ENCODE peak calls at places on chromosomes 7 and 10, in five cellular contexts. One of them, this sample, is unnamed.
A peak's percentile ranks its signal among the peaks of the same experiment; 100 is the strongest.

GRCh38 chr10:26468291-26468690 is 30.1 kb downstream of the APBB1IP start:
- DNase-seq in GM12891: no peak
- DNase-seq in GM12878: no peak
- DNase-seq in K562: no peak
- DNase-seq in H1: no peak
- DNase-seq in this sample: no peak

GRCh38 chr10:49128854-49129253 is 5.0 kb downstream of the FAM170B start:
- DNase-seq in GM12891: no peak
- DNase-seq in GM12878: no peak
- DNase-seq in K562: no peak
- DNase-seq in H1: no peak
- DNase-seq in this sample: no peak

GRCh38 chr7:7519528-7519927 is 16.1 kb downstream of the COL28A1 start:
- DNase-seq in H1: no peak
- DNase-seq in K562: no peak
- DNase-seq in GM12878: no peak
- DNase-seq in GM12891: no peak
- DNase-seq in this sample: no peak

GRCh38 chr7:140656548-140657515 is 15.9 kb upstream of the ADCK2 start:
- DNase-seq in K562: no peak
- DNase-seq in GM12878: no peak
- DNase-seq in GM12891: no peak
- DNase-seq in H1: no peak
- DNase-seq in this sample: peak; percentile 45

GRCh38 chr7:70354409-70355169 is 756.3 kb downstream of the AUTS2 start:
- DNase-seq in GM12891: no peak
- DNase-seq in GM12878: no peak
- DNase-seq in K562: no peak
- DNase-seq in H1: no peak
- DNase-seq in this sample: no peak

GRCh38 chr7:108282427-108282996 is 152.4 kb upstream of the LAMB4 start:
- DNase-seq in GM12878: no peak
- DNase-seq in GM12891: no peak
- DNase-seq in H1: no peak
- DNase-seq in K562: no peak
- DNase-seq in this sample: no peak

GRCh38 chr7:25584557-25584956 is 356.3 kb upstream of the NPVF start:
- DNase-seq in GM12891: no peak
- DNase-seq in K562: no peak
- DNase-seq in GM12878: no peak
- DNase-seq in H1: no peak
- DNase-seq in this sample: no peak

GRCh38 chr10:373015-373414 is 237.8 kb downstream of the ZMYND11 start:
- DNase-seq in GM12891: no peak
- DNase-seq in H1: no peak
- DNase-seq in GM12878: no peak
- DNase-seq in K562: no peak
- DNase-seq in this sample: no peak

GRCh38 chr10:19097151-19097550 is 48.5 kb downstream of the MALRD1 start:
- DNase-seq in K562: no peak
- DNase-seq in GM12878: no peak
- DNase-seq in GM12891: no peak
- DNase-seq in H1: no peak
- DNase-seq in this sample: no peak

GRCh38 chr7:22137466-22137865 is 191.8 kb upstream of the CDCA7L start:
- DNase-seq in K562: no peak
- DNase-seq in GM12878: no peak
- DNase-seq in H1: no peak
- DNase-seq in GM12891: no peak
- DNase-seq in this sample: no peak

GRCh38 chr7:79785556-79785955 is 332.1 kb upstream of the MAGI2 start:
- DNase-seq in GM12891: no peak
- DNase-seq in GM12878: no peak
- DNase-seq in K562: no peak
- DNase-seq in H1: no peak
- DNase-seq in this sample: no peak

GRCh38 chr10:34666008-34666700 is 148.9 kb downstream of the PARD3 start:
- DNase-seq in GM12891: no peak
- DNase-seq in GM12878: peak; percentile 53
- DNase-seq in H1: no peak
- DNase-seq in K562: peak; percentile 78
- DNase-seq in this sample: no peak

GRCh38 chr7:31047282-31047681 is 4.8 kb upstream of the ADCYAP1R1 start:
- DNase-seq in GM12878: no peak
- DNase-seq in GM12891: no peak
- DNase-seq in H1: no peak
- DNase-seq in K562: no peak
- DNase-seq in this sample: no peak

GRCh38 chr10:120085386-120085785 is 192.9 kb downstream of the SEC23IP start:
- DNase-seq in GM12891: no peak
- DNase-seq in K562: no peak
- DNase-seq in GM12878: no peak
- DNase-seq in H1: no peak
- DNase-seq in this sample: no peak

GRCh38 chr7:117667456-117667855 is 187.6 kb downstream of the CFTR start:
- DNase-seq in K562: no peak
- DNase-seq in GM12891: no peak
- DNase-seq in H1: no peak
- DNase-seq in GM12878: no peak
- DNase-seq in this sample: no peak

GRCh38 chr7:2471396-2471795 is 4.8 kb downstream of the GRIFIN start:
- DNase-seq in K562: no peak
- DNase-seq in H1: no peak
- DNase-seq in GM12891: no peak
- DNase-seq in GM12878: no peak
- DNase-seq in this sample: no peak

GRCh38 chr10:96025566-96025965 is 17.8 kb upstream of the CCNJ start:
- DNase-seq in GM12878: no peak
- DNase-seq in GM12891: no peak
- DNase-seq in H1: no peak
- DNase-seq in K562: peak; percentile 59
- DNase-seq in this sample: no peak

GRCh38 chr10:86652361-86653202 is 1.8 kb upstream of the OPN4 start:
- DNase-seq in K562: no peak
- DNase-seq in GM12891: peak; percentile 12
- DNase-seq in GM12878: no peak
- DNase-seq in H1: no peak
- DNase-seq in this sample: peak; percentile 10

GRCh38 chr7:41774966-41775365 is 72.1 kb upstream of the INHBA start:
- DNase-seq in GM12878: no peak
- DNase-seq in GM12891: no peak
- DNase-seq in H1: no peak
- DNase-seq in K562: no peak
- DNase-seq in this sample: no peak

GRCh38 chr10:31620236-31621151 is 301.5 kb downstream of the ZEB1 start:
- DNase-seq in H1: peak; percentile 36
- DNase-seq in GM12878: no peak
- DNase-seq in GM12891: no peak
- DNase-seq in K562: peak; percentile 14
- DNase-seq in this sample: no peak

GRCh38 chr7:4707134-4707651 is 25.1 kb downstream of the FOXK1 start:
- DNase-seq in H1: peak; percentile 41
- DNase-seq in K562: no peak
- DNase-seq in GM12891: no peak
- DNase-seq in GM12878: no peak
- DNase-seq in this sample: no peak

GRCh38 chr7:4406288-4407058 is 275.6 kb upstream of the FOXK1 start:
- DNase-seq in H1: no peak
- DNase-seq in GM12878: no peak
- DNase-seq in GM12891: no peak
- DNase-seq in K562: no peak
- DNase-seq in this sample: no peak

GRCh38 chr10:108783897-108784296 is 1139.4 kb downstream of the XPNPEP1 start:
- DNase-seq in K562: peak; percentile 44
- DNase-seq in H1: peak; percentile 5
- DNase-seq in GM12878: peak; percentile 31
- DNase-seq in GM12891: peak; percentile 1
- DNase-seq in this sample: peak; percentile 0

GRCh38 chr7:129790136-129790535 is 162.6 kb downstream of the UBE2H start:
- DNase-seq in GM12878: no peak
- DNase-seq in GM12891: no peak
- DNase-seq in H1: no peak
- DNase-seq in K562: no peak
- DNase-seq in this sample: no peak

DNA sequence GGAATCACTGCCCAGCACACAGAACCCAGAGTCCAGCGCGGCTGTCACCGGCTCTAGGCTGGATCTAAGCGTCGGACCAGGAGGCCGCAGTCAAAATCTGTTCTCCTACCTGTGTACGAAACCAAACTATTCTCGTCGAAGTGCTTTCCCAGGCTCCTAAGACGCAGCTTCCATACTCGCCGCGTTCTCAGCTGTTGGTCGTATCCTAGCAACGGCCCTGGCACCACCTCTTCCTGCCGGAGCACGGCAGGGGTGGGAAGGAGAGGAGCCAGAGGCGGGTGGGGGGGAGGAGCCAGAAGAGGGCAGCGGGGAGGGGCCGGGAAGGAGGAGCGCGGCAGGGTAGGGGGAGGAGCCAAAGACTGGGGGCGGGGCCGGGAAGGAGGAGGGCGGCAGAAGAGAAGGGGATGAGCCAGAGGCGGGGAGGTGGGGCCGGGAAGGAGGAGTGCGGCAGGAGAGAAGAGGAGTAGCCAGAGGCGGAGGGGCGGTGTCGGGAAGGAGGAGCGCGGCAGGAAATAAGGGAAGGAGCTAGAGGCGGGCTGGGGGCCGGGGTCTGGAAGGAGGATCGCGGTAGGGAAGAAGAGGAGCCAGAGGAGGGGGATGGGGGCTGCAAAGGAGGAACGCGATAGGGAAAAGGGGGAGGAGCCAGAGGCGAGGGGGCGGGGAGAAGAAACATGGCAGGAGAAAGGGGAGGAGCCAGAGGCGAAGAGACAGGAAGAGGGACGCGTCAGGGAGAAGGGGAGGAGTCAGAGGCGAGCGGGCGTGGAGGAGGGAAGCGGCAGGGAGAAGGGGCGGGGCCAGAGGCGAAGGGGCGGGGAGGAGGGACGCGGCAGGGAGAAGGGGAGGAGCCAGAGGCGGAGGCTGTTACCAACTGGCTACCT is at the start of gene IQUB:
- DNase-seq in GM12891: peak; percentile 68
- DNase-seq in K562: peak; percentile 99
- DNase-seq in H1: peak; percentile 91
- DNase-seq in GM12878: peak; percentile 82
- DNase-seq in this sample: peak; percentile 66
- TF ChIP-seq POLR2A in GM12891: no peak
- TF ChIP-seq POLR2A in K562: peak; percentile 93
- TF ChIP-seq POLR2A in H1: peak; percentile 57
- TF ChIP-seq POLR2A in GM12878: peak; percentile 49
- TF ChIP-seq POLR2A in this sample: peak; percentile 39

GRCh38 chr7:37109853-37110252 is 338.8 kb downstream of the ELMO1 start:
- DNase-seq in H1: no peak
- DNase-seq in GM12878: no peak
- DNase-seq in GM12891: no peak
- DNase-seq in K562: no peak
- DNase-seq in this sample: no peak

GRCh38 chr7:37112210-37112609 is 336.5 kb downstream of the ELMO1 start:
- DNase-seq in K562: no peak
- DNase-seq in GM12891: no peak
- DNase-seq in H1: no peak
- DNase-seq in GM12878: no peak
- DNase-seq in this sample: no peak

GRCh38 chr7:37109016-37109415 is 339.6 kb downstream of the ELMO1 start:
- DNase-seq in H1: no peak
- DNase-seq in GM12878: no peak
- DNase-seq in K562: no peak
- DNase-seq in GM12891: no peak
- DNase-seq in this sample: no peak

GRCh38 chr7:37111459-37111858 is 337.2 kb downstream of the ELMO1 start:
- DNase-seq in GM12891: no peak
- DNase-seq in H1: no peak
- DNase-seq in K562: no peak
- DNase-seq in GM12878: no peak
- DNase-seq in this sample: no peak

DNA sequence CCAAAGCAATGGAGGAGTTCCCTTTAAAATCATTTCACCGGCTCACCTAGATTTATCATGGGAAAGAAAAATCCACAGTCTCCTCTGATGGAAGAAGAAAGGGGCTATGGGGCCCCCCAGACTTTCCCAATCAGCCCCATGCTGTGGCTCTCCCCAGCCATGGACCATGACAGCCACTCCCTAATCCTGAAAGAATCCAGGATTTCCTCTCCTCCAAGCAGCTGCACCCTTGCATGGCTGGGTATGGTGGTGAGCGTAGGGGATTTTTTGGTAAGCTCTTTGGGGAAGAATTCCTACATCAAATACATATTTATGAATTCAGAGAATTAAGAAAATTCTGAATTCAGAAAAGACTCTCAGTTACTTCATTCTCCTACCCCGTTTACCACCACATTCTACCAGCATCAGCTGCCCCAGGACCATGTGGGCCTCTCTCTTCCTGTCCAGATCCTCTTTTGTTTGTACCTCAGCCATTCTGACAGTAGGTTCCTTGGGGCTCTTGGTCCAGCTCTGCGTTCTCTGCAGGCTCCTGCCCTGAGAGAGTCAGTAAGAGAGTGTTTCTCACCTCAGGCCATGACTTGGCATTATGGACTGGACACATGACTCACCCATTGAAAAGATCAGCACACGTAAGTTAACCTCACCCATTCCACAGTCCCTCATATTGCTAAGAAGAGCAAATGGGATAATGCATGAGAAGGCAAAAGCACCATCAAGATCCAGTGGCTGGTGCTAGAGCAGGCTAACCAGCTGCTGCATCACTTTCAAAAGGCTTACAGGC is 337.8 kb downstream of the ELMO1 start:
- DNase-seq in GM12891: no peak
- DNase-seq in K562: peak; percentile 5
- DNase-seq in GM12878: no peak
- DNase-seq in H1: no peak
- DNase-seq in this sample: no peak
- TF ChIP-seq TAF1 in GM12891: no peak
- TF ChIP-seq TAF1 in K562: no peak
- TF ChIP-seq TAF1 in GM12878: no peak
- TF ChIP-seq TAF1 in H1: no peak
- TF ChIP-seq TAF1 in this sample: no peak

GRCh38 chr10:5947471-5948207 is 29.7 kb downstream of the IL15RA start:
- DNase-seq in H1: no peak
- DNase-seq in K562: no peak
- DNase-seq in GM12891: no peak
- DNase-seq in GM12878: no peak
- DNase-seq in this sample: no peak

GRCh38 chr10:5944389-5945202 is 32.7 kb downstream of the IL15RA start:
- DNase-seq in GM12891: no peak
- DNase-seq in K562: no peak
- DNase-seq in GM12878: no peak
- DNase-seq in H1: no peak
- DNase-seq in this sample: no peak

GRCh38 chr10:5946786-5947185 is 30.6 kb downstream of the IL15RA start:
- DNase-seq in GM12891: no peak
- DNase-seq in H1: no peak
- DNase-seq in GM12878: no peak
- DNase-seq in K562: no peak
- DNase-seq in this sample: no peak

GRCh38 chr10:5945203-5945534 is 32.2 kb downstream of the IL15RA start:
- DNase-seq in GM12878: no peak
- DNase-seq in H1: no peak
- DNase-seq in K562: no peak
- DNase-seq in GM12891: no peak
- DNase-seq in this sample: no peak

GRCh38 chr10:5945561-5946418 is 31.6 kb downstream of the IL15RA start:
- DNase-seq in K562: no peak
- DNase-seq in GM12878: no peak
- DNase-seq in GM12891: no peak
- DNase-seq in H1: no peak
- DNase-seq in this sample: no peak
- TF ChIP-seq POLR2A in K562: no peak
- TF ChIP-seq POLR2A in GM12878: peak; percentile 26
- TF ChIP-seq POLR2A in GM12891: no peak
- TF ChIP-seq POLR2A in H1: no peak
- TF ChIP-seq POLR2A in this sample: no peak

GRCh38 chr10:116694253-116694926 is 48.0 kb downstream of the HSPA12A start:
- DNase-seq in GM12878: no peak
- DNase-seq in H1: no peak
- DNase-seq in K562: no peak
- DNase-seq in GM12891: no peak
- DNase-seq in this sample: no peak
- TF ChIP-seq TAF1 in GM12878: no peak
- TF ChIP-seq TAF1 in H1: no peak
- TF ChIP-seq TAF1 in K562: no peak
- TF ChIP-seq TAF1 in GM12891: no peak
- TF ChIP-seq TAF1 in this sample: no peak

This sample was measured in GM12892.